ENCODE peak calls at places on chromosomes 3 and 15, in four cellular contexts. One of them, this sample, is unnamed.
A peak's percentile ranks its signal among the peaks of the same experiment; 100 is the strongest.

GRCh38 chr3:133487920-133488540 is 85.5 kb upstream of the CDV3 start:
- DNase-seq in choroid plexus epithelial cell: peak; percentile 55
- DNase-seq in B cell: peak; percentile 54
- DNase-seq in tibial nerve: peak; percentile 48
- DNase-seq in this sample: no peak

GRCh38 chr3:142680710-142681109 is 43.1 kb upstream of the TRPC1 start:
- DNase-seq in choroid plexus epithelial cell: peak; percentile 22
- DNase-seq in B cell: no peak
- DNase-seq in tibial nerve: no peak
- DNase-seq in this sample: no peak

GRCh38 chr15:29410342-29410741 is 140.7 kb upstream of the NSMCE3 start:
- DNase-seq in choroid plexus epithelial cell: peak; percentile 50
- DNase-seq in B cell: no peak
- DNase-seq in tibial nerve: no peak
- DNase-seq in this sample: no peak

GRCh38 chr15:56208641-56209155 is 35.0 kb downstream of the RFX7 start:
- DNase-seq in choroid plexus epithelial cell: peak; percentile 13
- DNase-seq in B cell: no peak
- DNase-seq in tibial nerve: no peak
- DNase-seq in this sample: no peak

GRCh38 chr3:160454995-160455394 is 5.4 kb upstream of the TRIM59 start:
- DNase-seq in choroid plexus epithelial cell: no peak
- DNase-seq in B cell: no peak
- DNase-seq in tibial nerve: no peak
- DNase-seq in this sample: no peak

GRCh38 chr3:133941390-133941789 is 45.7 kb upstream of the RAB6B start:
- DNase-seq in choroid plexus epithelial cell: peak; percentile 74
- DNase-seq in B cell: peak; percentile 17
- DNase-seq in tibial nerve: no peak
- DNase-seq in this sample: no peak

GRCh38 chr15:75195122-75195765 is 6.4 kb upstream of the C15orf39 start:
- DNase-seq in choroid plexus epithelial cell: no peak
- DNase-seq in B cell: no peak
- DNase-seq in tibial nerve: no peak
- DNase-seq in this sample: no peak

GRCh38 chr3:99128740-99129505 is 227.4 kb upstream of the DCBLD2 start:
- DNase-seq in choroid plexus epithelial cell: peak; percentile 97
- DNase-seq in B cell: no peak
- DNase-seq in tibial nerve: no peak
- DNase-seq in this sample: no peak

GRCh38 chr15:96331942-96332853 is 1.7 kb downstream of the NR2F2 start:
- DNase-seq in choroid plexus epithelial cell: peak; percentile 62
- DNase-seq in B cell: no peak
- DNase-seq in tibial nerve: peak; percentile 4
- DNase-seq in this sample: no peak

DNA sequence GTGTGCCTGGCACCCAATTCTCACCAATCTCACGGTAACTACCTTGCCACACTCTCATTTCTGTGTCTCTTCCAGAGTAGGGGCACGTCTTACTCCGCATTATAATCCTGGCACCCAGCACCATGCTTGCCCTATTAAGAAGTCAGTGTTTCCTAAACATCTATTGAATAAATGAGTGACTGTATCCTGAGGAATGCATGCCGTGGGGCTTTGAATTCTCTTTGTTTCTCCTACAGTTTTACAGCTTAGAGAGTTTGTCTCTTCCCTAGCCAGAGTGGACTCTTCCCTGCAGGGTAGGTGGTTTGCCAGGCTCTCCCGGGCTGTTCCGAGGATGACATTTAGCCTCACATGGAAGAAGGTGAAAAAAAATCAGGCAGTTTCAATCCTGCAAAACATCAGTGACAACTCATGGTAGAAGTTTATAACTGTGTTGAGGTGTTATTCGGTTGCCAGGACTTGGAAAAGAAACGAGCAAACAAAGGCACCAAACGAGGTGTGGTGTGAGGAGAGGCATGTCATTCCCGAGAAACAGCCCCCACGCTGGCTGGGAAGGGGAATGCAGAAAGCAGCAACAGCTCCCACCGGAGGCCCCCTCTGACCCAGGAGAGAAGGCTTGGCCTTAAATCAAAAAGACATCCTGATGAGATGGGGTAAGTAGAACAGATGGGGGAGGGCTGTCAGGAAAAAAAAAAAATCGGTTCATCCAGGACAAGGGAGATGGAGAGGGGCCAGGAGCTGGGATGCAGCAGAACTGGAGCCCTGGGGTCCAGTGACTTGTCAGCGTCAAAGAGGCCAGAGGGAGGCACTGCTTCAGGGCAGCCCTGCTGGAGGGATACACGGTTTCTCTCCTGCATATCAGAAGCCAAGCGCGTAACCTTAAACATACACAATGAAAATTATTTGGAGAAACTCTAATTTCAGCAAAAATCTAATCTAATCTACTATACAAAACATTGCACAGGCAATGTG is 168.4 kb upstream of the ARRDC4 start:
- DNase-seq in choroid plexus epithelial cell: no peak
- DNase-seq in B cell: no peak
- DNase-seq in tibial nerve: no peak
- DNase-seq in this sample: no peak
- TF ChIP-seq CTCF in choroid plexus epithelial cell: no peak
- TF ChIP-seq CTCF in B cell: no peak
- TF ChIP-seq CTCF in tibial nerve: no peak
- TF ChIP-seq CTCF in this sample: no peak

GRCh38 chr3:155179966-155180757 is 100.0 kb downstream of the MME start:
- DNase-seq in choroid plexus epithelial cell: no peak
- DNase-seq in B cell: no peak
- DNase-seq in tibial nerve: no peak
- DNase-seq in this sample: no peak
- TF ChIP-seq CTCF in choroid plexus epithelial cell: no peak
- TF ChIP-seq CTCF in B cell: no peak
- TF ChIP-seq CTCF in tibial nerve: no peak
- TF ChIP-seq CTCF in this sample: no peak

DNA sequence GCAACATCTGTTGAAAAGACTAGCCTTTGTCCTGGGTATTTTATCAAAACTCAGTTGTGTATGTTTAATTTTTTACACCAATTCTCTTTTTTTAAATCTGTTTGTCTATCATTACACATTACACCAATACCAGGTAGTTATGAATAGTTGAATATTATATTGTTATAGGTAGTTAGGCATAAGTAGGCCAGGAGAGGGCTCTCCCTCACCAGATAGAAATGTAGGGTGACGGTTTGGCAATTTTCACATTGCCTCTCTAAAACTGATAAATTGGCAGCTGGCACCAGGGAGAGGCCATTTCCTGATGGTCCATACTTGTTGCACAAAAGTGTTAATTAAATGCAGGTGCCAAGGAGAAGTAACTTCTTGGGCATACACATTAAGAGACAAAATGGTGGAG is 483.1 kb upstream of the EPHA6 start:
- DNase-seq in choroid plexus epithelial cell: no peak
- DNase-seq in B cell: no peak
- DNase-seq in tibial nerve: no peak
- DNase-seq in this sample: no peak
- TF ChIP-seq CTCF in choroid plexus epithelial cell: no peak
- TF ChIP-seq CTCF in B cell: no peak
- TF ChIP-seq CTCF in tibial nerve: no peak
- TF ChIP-seq CTCF in this sample: no peak

GRCh38 chr15:99387769-99388168 is 136.5 kb downstream of the LRRC28 start:
- DNase-seq in choroid plexus epithelial cell: no peak
- DNase-seq in B cell: no peak
- DNase-seq in tibial nerve: no peak
- DNase-seq in this sample: no peak

GRCh38 chr15:99386429-99386828 is 135.1 kb downstream of the LRRC28 start:
- DNase-seq in choroid plexus epithelial cell: peak; percentile 17
- DNase-seq in B cell: no peak
- DNase-seq in tibial nerve: no peak
- DNase-seq in this sample: no peak

GRCh38 chr15:99390667-99391066 is 139.4 kb downstream of the LRRC28 start:
- DNase-seq in choroid plexus epithelial cell: no peak
- DNase-seq in B cell: no peak
- DNase-seq in tibial nerve: no peak
- DNase-seq in this sample: no peak

GRCh38 chr15:99385865-99386264 is 134.6 kb downstream of the LRRC28 start:
- DNase-seq in choroid plexus epithelial cell: peak; percentile 75
- DNase-seq in B cell: no peak
- DNase-seq in tibial nerve: peak; percentile 59
- DNase-seq in this sample: no peak

GRCh38 chr15:99384992-99385669 is 133.8 kb downstream of the LRRC28 start:
- DNase-seq in choroid plexus epithelial cell: peak; percentile 40
- DNase-seq in B cell: no peak
- DNase-seq in tibial nerve: no peak
- DNase-seq in this sample: no peak
- TF ChIP-seq CTCF in choroid plexus epithelial cell: peak; percentile 46
- TF ChIP-seq CTCF in B cell: no peak
- TF ChIP-seq CTCF in tibial nerve: no peak
- TF ChIP-seq CTCF in this sample: no peak

GRCh38 chr15:52336530-52336929 is 40.9 kb upstream of the MYO5C start:
- DNase-seq in choroid plexus epithelial cell: no peak
- DNase-seq in B cell: no peak
- DNase-seq in tibial nerve: no peak
- DNase-seq in this sample: no peak
- TF ChIP-seq CTCF in choroid plexus epithelial cell: peak; percentile 11
- TF ChIP-seq CTCF in B cell: no peak
- TF ChIP-seq CTCF in tibial nerve: no peak
- TF ChIP-seq CTCF in this sample: no peak

DNA sequence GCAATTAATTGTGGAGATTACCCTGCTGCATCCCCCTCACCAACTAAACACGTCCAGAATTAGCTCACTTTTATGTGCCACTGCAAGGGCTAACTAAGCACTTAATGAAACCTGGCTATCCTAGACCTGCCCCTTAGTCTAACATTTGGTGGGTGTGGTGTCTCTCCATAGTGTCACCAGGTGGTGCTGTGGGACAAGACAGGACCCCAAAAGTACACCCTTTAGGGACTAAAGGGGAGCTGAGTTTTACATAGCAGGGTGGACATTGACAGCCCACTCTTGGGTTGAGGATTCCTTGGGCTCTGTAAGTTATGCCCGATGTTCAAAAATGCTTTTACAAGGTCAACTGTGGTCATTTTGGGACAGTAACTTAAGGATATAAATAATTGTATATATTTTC is 5.7 kb downstream of the DUT start:
- DNase-seq in choroid plexus epithelial cell: peak; percentile 24
- DNase-seq in B cell: no peak
- DNase-seq in tibial nerve: no peak
- DNase-seq in this sample: no peak
- TF ChIP-seq CTCF in choroid plexus epithelial cell: peak; percentile 44
- TF ChIP-seq CTCF in B cell: peak; percentile 36
- TF ChIP-seq CTCF in tibial nerve: no peak
- TF ChIP-seq CTCF in this sample: no peak

GRCh38 chr3:154314152-154314551 is 10.1 kb downstream of the DHX36 start:
- DNase-seq in choroid plexus epithelial cell: no peak
- DNase-seq in B cell: no peak
- DNase-seq in tibial nerve: no peak
- DNase-seq in this sample: no peak
- TF ChIP-seq CTCF in choroid plexus epithelial cell: no peak
- TF ChIP-seq CTCF in B cell: no peak
- TF ChIP-seq CTCF in tibial nerve: no peak
- TF ChIP-seq CTCF in this sample: no peak

DNA sequence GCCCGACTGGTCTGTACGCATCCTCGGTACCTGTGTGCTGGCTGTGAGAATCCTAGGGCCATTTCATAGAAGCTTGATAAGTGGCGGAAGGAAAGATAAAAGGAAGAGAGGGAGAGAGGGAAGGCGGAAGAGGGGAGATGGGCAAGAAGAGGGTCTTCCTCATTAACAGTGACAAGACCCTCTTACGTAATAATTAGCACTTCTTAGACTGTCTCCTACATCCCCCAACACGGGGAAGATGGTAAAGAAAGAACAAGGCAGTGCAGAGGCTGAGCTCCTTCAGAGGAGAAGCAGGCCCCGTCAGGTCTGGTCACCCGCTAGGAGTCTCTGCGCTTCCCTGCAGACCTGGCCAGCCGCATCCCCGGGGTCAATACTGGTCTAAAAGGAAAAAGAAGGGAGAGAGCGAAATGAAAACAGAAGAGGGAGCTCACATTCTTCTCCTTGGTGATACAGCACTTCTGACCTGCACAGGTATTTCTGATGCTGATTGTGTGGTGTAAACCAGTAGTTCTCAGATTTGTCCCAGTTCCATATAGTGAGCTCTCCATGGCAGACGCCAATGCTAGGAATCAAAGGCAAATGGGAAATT is 19.0 kb upstream of the FAM240A start:
- DNase-seq in choroid plexus epithelial cell: no peak
- DNase-seq in B cell: no peak
- DNase-seq in tibial nerve: no peak
- DNase-seq in this sample: no peak
- TF ChIP-seq CTCF in choroid plexus epithelial cell: no peak
- TF ChIP-seq CTCF in B cell: no peak
- TF ChIP-seq CTCF in tibial nerve: no peak
- TF ChIP-seq CTCF in this sample: no peak

DNA sequence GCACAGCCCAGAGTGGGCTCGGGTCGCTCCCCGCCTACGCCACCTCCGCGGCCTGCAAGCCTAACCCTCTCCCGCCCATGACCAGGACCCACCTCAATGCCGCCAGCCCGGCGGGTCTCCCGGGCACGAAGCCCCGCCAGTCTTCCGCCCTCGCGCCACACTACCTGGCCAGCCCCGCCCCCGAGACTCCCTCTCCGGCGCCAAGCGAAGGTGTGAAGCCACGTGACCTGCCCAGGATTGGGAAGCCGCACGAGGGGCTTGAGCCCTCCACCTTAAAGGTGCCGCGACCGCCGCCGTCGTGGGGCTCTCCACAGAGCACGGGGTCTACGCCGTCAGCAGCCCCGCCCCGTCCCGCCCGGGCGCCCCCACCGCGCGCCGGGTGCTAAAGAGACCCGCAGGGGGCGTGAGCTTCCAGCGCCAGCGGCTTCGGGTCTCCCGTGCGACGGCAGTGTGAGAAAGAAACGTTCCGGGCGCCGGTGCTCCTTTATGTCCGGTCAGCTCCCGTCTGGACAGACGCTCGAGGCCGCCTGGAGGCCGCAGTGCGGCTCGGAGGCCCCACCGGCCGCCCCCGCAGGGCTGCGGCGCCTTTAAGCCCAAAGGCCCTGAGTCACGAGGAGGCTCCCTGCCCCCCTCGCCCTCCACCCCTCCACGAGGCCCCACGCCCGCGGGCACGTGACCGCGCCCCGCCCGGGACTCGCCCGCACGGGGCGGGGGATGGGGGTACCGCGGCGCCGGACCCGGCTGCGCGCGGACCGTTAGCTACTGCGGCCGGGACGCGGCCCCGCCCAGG is at the start of gene CPEB1:
- DNase-seq in choroid plexus epithelial cell: peak; percentile 19
- DNase-seq in B cell: no peak
- DNase-seq in tibial nerve: peak; percentile 22
- DNase-seq in this sample: peak; percentile 28
- TF ChIP-seq CTCF in choroid plexus epithelial cell: no peak
- TF ChIP-seq CTCF in B cell: peak; percentile 16
- TF ChIP-seq CTCF in tibial nerve: no peak
- TF ChIP-seq CTCF in this sample: no peak